ENCODE peak calls at places on chromosome 19, in four cellular contexts. H is SK-N-SH, A is HepG2, U is H1. V is an unnamed sample.

GRCh38 chr19:33373701-33374405 is at the start of gene CEBPG:
- DNase-seq in H (peak; percentile 88), A (no peak), U (no peak), V (no peak)

GRCh38 chr19:58387338-58388174 is 487 bp downstream of the RPS5 start:
- DNase-seq in H (peak; percentile 56), A (no peak), U (no peak), V (no peak)

GRCh38 chr19:16541526-16542044 is 652 bp downstream of the CHERP start:
- DNase-seq in H (peak; percentile 46), A (no peak), U (no peak), V (no peak)

GRCh38 chr19:55504252-55504603 is 16.0 kb downstream of the SSC5D start:
- DNase-seq in H (no peak), A (no peak), U (no peak), V (no peak)

GRCh38 chr19:29107831-29108230 is 105.1 kb downstream of the UQCRFS1 start:
- DNase-seq in H (no peak), A (no peak), U (no peak), V (no peak)

GRCh38 chr19:38264486-38265212 is at the start of gene SPINT2:
- DNase-seq in H (peak; percentile 72), A (no peak), U (peak; percentile 60), V (no peak)

GRCh38 chr19:35030257-35031071 is at the start of gene SCN1B:
- DNase-seq in H (peak; percentile 91), A (peak; percentile 31), U (no peak), V (no peak)

GRCh38 chr19:35154535-35155406 is at the start of gene FXYD5:
- DNase-seq in H (peak; percentile 60), A (no peak), U (no peak), V (no peak)

GRCh38 chr19:21328402-21328801 is 808 bp downstream of the ZNF708 start:
- DNase-seq in H (peak; percentile 26), A (peak; percentile 3), U (no peak), V (no peak)

GRCh38 chr19:49362926-49363264 is 679 bp upstream of the TEAD2 start:
- DNase-seq in H (peak; percentile 48), A (peak; percentile 24), U (no peak), V (no peak)

GRCh38 chr19:58279042-58279924 is 528 bp downstream of the ZNF8 start:
- DNase-seq in H (peak; percentile 89), A (peak; percentile 62), U (peak; percentile 25), V (no peak)

GRCh38 chr19:56269348-56269747 is 3.2 kb upstream of the EDDM13 start:
- DNase-seq in H (no peak), A (no peak), U (no peak), V (no peak)

GRCh38 chr19:55228015-55228391 is 560 bp downstream of the TMEM86B start:
- DNase-seq in H (peak; percentile 93), A (no peak), U (no peak), V (no peak)

GRCh38 chr19:8161135-8161646 is 11.8 kb upstream of the FBN3 start:
- DNase-seq in H (peak; percentile 40), A (peak; percentile 65), U (no peak), V (peak; percentile 39)

GRCh38 chr19:29964171-29964570 is 22.1 kb downstream of the URI1 start:
- DNase-seq in H (no peak), A (no peak), U (no peak), V (no peak)

GRCh38 chr19:6230991-6231448 is 48.8 kb downstream of the MLLT1 start:
- DNase-seq in H (no peak), A (no peak), U (no peak), V (no peak)
- TF ChIP-seq TCF12 in H (no peak), A (no peak), U (no peak), V (no peak)

GRCh38 chr19:51788029-51788428 is 6.9 kb upstream of the FPR3 start:
- DNase-seq in H (no peak), A (no peak), U (no peak), V (no peak)

GRCh38 chr19:51784109-51784785 is 10.7 kb upstream of the FPR3 start:
- DNase-seq in H (no peak), A (no peak), U (no peak), V (no peak)

GRCh38 chr19:51783373-51783772 is 11.6 kb upstream of the FPR3 start:
- DNase-seq in H (no peak), A (peak; percentile 23), U (no peak), V (no peak)

GRCh38 chr19:51786651-51787494 is 8.1 kb upstream of the FPR3 start:
- DNase-seq in H (no peak), A (no peak), U (no peak), V (no peak)

GRCh38 chr19:51784922-51785690 is 9.9 kb upstream of the FPR3 start:
- DNase-seq in H (no peak), A (no peak), U (no peak), V (peak; percentile 32)
- TF ChIP-seq TCF12 in H (no peak), A (no peak), U (no peak), V (no peak)

GRCh38 chr19:3443840-3444694 is 36.3 kb downstream of the SMIM24 start:
- DNase-seq in H (peak; percentile 76), A (peak; percentile 39), U (no peak), V (no peak)

GRCh38 chr19:3441089-3441985 is 39.0 kb downstream of the SMIM24 start:
- DNase-seq in H (no peak), A (no peak), U (no peak), V (no peak)

GRCh38 chr19:3442487-3443071 is 37.7 kb downstream of the SMIM24 start:
- DNase-seq in H (no peak), A (no peak), U (no peak), V (no peak)

GRCh38 chr19:3441986-3442329 is 38.4 kb downstream of the SMIM24 start:
- DNase-seq in H (peak; percentile 88), A (no peak), U (no peak), V (no peak)

DNA sequence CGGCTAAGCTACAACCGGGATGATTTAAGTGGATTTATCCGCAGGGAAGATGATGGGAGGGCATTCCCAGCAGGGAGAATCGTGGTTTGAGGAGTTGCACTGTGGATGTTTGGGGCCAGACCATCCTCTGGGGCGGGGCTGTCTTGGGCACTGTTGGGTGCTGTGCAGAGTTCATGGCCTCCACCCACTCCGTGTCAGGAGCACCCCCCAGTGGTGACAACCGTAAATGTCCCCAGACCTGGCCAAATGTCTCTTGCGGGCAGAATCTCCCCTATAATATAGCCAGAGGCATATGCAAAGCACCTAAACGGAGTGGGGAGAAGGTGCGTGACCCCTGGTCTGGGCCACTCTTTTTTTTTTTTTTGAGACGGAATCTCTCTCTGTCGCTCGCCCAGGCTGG is 40.2 kb downstream of the SMIM24 start:
- DNase-seq in H (peak; percentile 67), A (peak; percentile 50), U (no peak), V (no peak)
- TF ChIP-seq TCF12 in H (no peak), A (no peak), U (no peak), V (no peak)

GRCh38 chr19:772730-773436 is 22.0 kb downstream of the MISP start:
- DNase-seq in H (no peak), A (no peak), U (no peak), V (no peak)

GRCh38 chr19:772043-772442 is 21.1 kb downstream of the MISP start:
- DNase-seq in H (no peak), A (no peak), U (no peak), V (no peak)

GRCh38 chr19:769610-770009 is 18.7 kb downstream of the MISP start:
- DNase-seq in H (no peak), A (no peak), U (no peak), V (no peak)

GRCh38 chr19:768424-768823 is 17.5 kb downstream of the MISP start:
- DNase-seq in H (no peak), A (no peak), U (no peak), V (no peak)

DNA sequence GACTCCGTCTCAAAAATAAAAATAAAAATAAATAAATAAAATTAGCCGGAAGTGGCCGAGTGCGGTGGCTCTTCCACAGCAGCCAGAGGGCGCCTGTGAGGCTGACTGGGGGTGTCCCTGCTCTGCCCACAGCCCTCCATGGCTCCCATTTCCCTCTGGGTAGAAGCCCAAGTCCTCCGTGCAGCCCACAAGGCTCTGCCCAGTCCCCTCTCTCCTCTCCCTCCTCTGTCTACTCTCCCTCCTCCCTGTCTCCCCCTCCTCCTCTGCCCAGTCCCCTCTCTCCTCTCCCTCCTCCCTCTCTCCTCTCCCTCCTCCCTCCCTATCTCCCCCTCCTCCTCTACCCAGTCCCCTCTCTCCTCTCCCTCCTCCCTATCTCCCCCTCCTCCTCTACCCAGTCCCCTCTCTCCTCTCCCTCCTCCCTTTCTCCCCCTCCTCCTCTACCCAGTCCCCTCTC is 20.4 kb downstream of the MISP start:
- DNase-seq in H (peak; percentile 80), A (peak; percentile 63), U (no peak), V (no peak)
- TF ChIP-seq TCF12 in H (no peak), A (no peak), U (no peak), V (no peak)

GRCh38 chr19:6522712-6523111 is 8.1 kb upstream of the TNFSF9 start:
- DNase-seq in H (no peak), A (no peak), U (no peak), V (no peak)
- TF ChIP-seq TCF12 in H (no peak), A (no peak), U (no peak), V (no peak)

DNA sequence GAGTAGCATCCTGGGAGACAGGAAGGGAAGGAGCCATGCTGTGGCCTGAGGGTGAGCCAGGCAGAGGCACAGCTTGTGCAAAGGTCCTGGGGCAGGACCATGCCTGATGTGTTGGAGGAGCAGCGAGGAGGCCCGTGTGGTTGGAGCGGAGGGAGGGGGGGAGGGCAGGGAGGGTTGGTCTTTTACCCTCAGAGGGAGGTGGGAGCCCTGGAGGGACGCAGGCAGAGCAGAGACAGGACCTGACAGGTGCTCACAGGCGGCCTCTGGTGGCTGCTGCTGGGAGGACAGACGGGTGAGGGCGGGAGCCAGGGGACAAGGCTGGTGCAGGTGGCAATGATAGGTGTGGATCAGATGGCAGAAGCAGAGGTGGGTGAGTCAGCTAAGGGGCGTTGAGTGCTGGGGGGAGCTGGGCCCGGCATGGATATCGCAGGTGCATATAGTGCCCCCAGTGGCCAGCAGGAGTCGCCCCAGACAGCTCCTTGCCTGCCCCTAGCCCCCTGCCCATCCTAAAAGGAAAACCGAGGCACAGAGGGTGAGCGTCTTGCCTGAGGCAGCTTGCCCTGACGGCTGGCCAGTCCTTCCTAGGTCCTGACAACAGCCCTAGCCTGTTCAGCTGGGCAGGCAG is 9.8 kb upstream of the GNA15 start:
- DNase-seq in H (peak; percentile 87), A (peak; percentile 43), U (peak; percentile 85), V (no peak)
- TF ChIP-seq TCF12 in H (no peak), A (no peak), U (peak; percentile 74), V (no peak)

GRCh38 chr19:40697007-40697406 is 6.6 kb upstream of the NUMBL start:
- DNase-seq in H (no peak), A (no peak), U (no peak), V (no peak)

GRCh38 chr19:40693896-40694295 is 3.4 kb upstream of the NUMBL start:
- DNase-seq in H (no peak), A (no peak), U (no peak), V (no peak)

GRCh38 chr19:40693150-40693788 is 2.8 kb upstream of the NUMBL start:
- DNase-seq in H (no peak), A (no peak), U (no peak), V (no peak)

GRCh38 chr19:40692212-40692551 is 1.7 kb upstream of the NUMBL start:
- DNase-seq in H (no peak), A (no peak), U (no peak), V (no peak)

DNA sequence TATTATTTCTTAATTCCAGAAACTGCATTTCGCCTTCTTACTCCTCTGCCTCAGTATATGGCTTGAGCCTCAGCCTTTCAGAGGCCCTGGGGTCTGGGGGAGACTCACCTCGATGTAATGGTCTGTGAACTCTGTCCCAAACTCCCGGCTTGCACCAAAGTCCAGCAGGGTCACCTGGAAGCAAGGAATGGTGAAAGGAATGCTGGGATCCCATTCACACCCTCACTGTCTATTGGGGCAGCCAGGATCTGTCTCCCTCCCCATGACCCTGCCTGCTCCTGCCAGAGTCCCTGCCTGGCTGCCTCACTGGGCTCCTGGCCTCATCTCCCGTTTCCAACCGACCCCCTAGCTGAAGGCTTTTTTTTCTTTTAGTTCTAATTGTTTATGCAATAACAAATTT is 5.4 kb upstream of the NUMBL start:
- DNase-seq in H (no peak), A (no peak), U (no peak), V (no peak)
- TF ChIP-seq TCF12 in H (no peak), A (no peak), U (no peak), V (no peak)